ENCODE peak calls at places on chromosome 15, in six cellular contexts. V is IMR-90, N is trophoblast cell, C is mesenchymal stem cell, X is neuronal stem cell, Z is H1. U is an unnamed sample.

GRCh38 chr15:28979208-28979891 is 93.6 kb downstream of the APBA2 start:
- DNase-seq in V (no peak), C (no peak), X (peak; percentile 47), N (no peak), Z (no peak), U (no peak)

GRCh38 chr15:64344651-64345262 is 11.2 kb downstream of the CSNK1G1 start:
- DNase-seq in X (no peak), N (no peak), C (peak; percentile 60), V (peak; percentile 26), Z (no peak), U (no peak)

GRCh38 chr15:74312445-74313007 is 54.9 kb downstream of the CYP11A1 start:
- DNase-seq in C (no peak), V (no peak), Z (no peak), N (no peak), X (no peak), U (no peak)

GRCh38 chr15:63439536-63440264 is 58.1 kb upstream of the CA12 start:
- DNase-seq in C (no peak), X (no peak), N (no peak), V (peak; percentile 65), Z (no peak), U (no peak)

GRCh38 chr15:66799242-66799641 is 97.2 kb downstream of the SMAD6 start:
- DNase-seq in V (no peak), N (no peak), X (no peak), C (no peak), Z (no peak), U (no peak)

GRCh38 chr15:52011711-52012144 is 7.3 kb upstream of the MAPK6 start:
- DNase-seq in Z (no peak), N (no peak), X (no peak), C (peak; percentile 42), V (no peak), U (no peak)

GRCh38 chr15:66943456-66944095 is 121.8 kb upstream of the SMAD3 start:
- DNase-seq in V (no peak), Z (no peak), C (no peak), X (no peak), N (peak; percentile 53), U (no peak)

GRCh38 chr15:70055601-70056051 is 42.1 kb downstream of the TLE3 start:
- DNase-seq in V (no peak), N (no peak), X (no peak), C (no peak), Z (no peak), U (no peak)

GRCh38 chr15:83844742-83845141 is 190.8 kb downstream of the ADAMTSL3 start:
- DNase-seq in C (peak; percentile 46), V (peak; percentile 39), Z (no peak), X (no peak), N (peak; percentile 87), U (no peak)

GRCh38 chr15:62649793-62650420 is 392.6 kb upstream of the TPM1 start:
- DNase-seq in C (no peak), X (no peak), N (no peak), V (peak; percentile 58), Z (no peak), U (no peak)

GRCh38 chr15:56369234-56369633 is 4.0 kb downstream of the TEX9 start:
- DNase-seq in C (no peak), V (no peak), N (no peak), Z (no peak), X (no peak), U (no peak)

GRCh38 chr15:97961067-97961954 is 808 bp downstream of the ARRDC4 start:
- DNase-seq in C (peak; percentile 20), V (peak; percentile 4), Z (peak; percentile 13), X (peak; percentile 9), N (no peak), U (peak; percentile 70)

GRCh38 chr15:47422901-47423300 is 294.4 kb upstream of the SEMA6D start:
- DNase-seq in V (peak; percentile 42), N (no peak), X (no peak), Z (no peak), C (peak; percentile 38), U (no peak)

GRCh38 chr15:57552678-57553334 is 38.9 kb upstream of the MYZAP start:
- DNase-seq in X (no peak), N (no peak), V (no peak), Z (no peak), C (no peak), U (no peak)

GRCh38 chr15:86199467-86200145 is 119.9 kb downstream of the AGBL1 start:
- DNase-seq in C (no peak), V (no peak), X (no peak), N (no peak), Z (no peak), U (no peak)

GRCh38 chr15:30922469-30923311 is 19.0 kb downstream of the FAN1 start:
- DNase-seq in C (peak; percentile 2), V (peak; percentile 50), Z (peak; percentile 71), N (peak; percentile 76), X (peak; percentile 79), U (peak; percentile 83)

GRCh38 chr15:95932141-95932540 is 398.4 kb upstream of the NR2F2 start:
- DNase-seq in C (no peak), Z (no peak), V (no peak), X (no peak), N (no peak), U (no peak)

GRCh38 chr15:43253431-43254403 is 13.0 kb downstream of the TGM5 start:
- DNase-seq in X (no peak), Z (no peak), C (peak; percentile 11), N (no peak), V (peak; percentile 18), U (no peak)

GRCh38 chr15:40430271-40430805 is 10.4 kb upstream of the BAHD1 start:
- DNase-seq in Z (no peak), C (no peak), X (no peak), V (peak; percentile 11), N (peak; percentile 72), U (peak; percentile 59)

GRCh38 chr15:90295270-90295648 is 29.8 kb downstream of the NGRN start:
- DNase-seq in X (no peak), Z (no peak), C (no peak), N (no peak), V (no peak), U (no peak)

GRCh38 chr15:55758580-55758986 is 15.6 kb upstream of the PRTG start:
- DNase-seq in V (no peak), Z (no peak), C (no peak), X (no peak), N (no peak), U (no peak)

GRCh38 chr15:101063891-101064794 is 145.0 kb downstream of the LRRK1 start:
- DNase-seq in C (no peak), X (no peak), Z (no peak), N (no peak), V (no peak), U (peak; percentile 26)

GRCh38 chr15:101063212-101063611 is 144.1 kb downstream of the LRRK1 start:
- DNase-seq in V (no peak), Z (no peak), C (no peak), N (no peak), X (no peak), U (peak; percentile 31)

GRCh38 chr15:101065570-101066221 is 146.5 kb downstream of the LRRK1 start:
- DNase-seq in V (no peak), Z (no peak), N (no peak), X (no peak), C (no peak), U (no peak)

GRCh38 chr15:101066501-101067408 is 147.6 kb downstream of the LRRK1 start:
- DNase-seq in V (no peak), X (no peak), Z (no peak), N (no peak), C (no peak), U (no peak)

DNA sequence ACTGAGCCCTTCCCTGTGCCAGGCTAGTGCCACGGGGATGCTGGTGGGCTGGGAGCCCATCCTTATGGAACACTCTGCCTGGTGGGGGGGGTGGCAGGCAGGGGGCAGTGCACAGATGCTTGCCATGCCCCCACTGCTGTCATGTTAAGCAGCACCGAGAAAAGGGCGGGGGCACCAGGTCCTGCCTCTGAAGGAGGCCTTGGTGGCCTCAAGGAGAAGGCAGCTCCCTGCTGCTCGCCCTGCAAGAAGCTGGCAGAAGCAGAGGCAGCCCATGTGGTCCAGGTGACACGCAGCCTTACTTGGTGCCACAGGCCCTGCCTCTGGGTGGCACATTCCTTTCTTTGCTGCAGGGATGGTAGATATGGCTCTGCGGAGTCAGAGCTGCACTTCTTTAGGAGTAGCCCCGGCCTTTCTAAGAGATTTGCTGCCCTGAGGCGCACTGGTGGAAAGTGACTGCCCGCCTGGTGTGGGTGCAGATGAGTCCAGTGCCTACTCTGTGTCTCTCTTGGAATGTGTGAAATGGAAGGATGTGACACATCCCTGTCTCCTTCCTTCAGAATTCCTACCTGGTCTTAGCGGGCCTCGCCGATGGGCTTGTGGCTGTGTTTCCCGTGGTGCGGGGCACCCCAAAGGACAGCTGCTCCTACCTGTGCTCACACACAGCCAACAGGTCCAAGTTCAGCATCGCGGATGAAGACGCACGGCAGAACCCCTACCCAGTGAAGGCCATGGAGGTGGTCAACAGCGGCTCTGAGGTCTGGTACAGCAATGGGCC is 145.8 kb downstream of the LRRK1 start:
- DNase-seq in X (no peak), Z (no peak), C (no peak), N (peak; percentile 63), V (no peak), U (no peak)
- H3K14ac ChIP-seq in X (peak overlapping the region; percentile 85), Z (no peak overlapping the region), C (no peak overlapping the region), N (no peak overlapping the region), V (no peak overlapping the region), U (no peak overlapping the region)

DNA sequence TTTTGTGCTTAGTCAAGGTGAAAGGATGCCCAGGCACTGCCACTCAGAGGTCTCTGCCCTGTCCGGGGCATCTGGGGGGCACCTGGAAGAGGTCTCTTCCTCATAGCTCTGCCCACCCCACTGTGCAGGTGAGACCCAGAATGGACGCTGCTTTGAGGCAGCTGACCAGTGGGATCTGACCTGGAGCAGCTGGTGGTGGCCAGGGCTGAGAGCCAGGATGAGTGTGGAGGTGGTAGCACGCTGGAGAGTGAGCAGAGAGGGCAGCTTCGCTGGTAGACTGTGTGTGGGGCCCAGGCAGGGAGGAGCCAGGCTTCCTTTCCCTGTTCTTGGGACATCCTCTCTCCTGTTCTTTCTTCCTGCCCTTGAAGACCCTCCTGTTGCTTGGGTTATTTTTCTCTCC is 32.2 kb upstream of the PLA2G4E start:
- DNase-seq in Z (no peak), N (no peak), V (no peak), C (no peak), X (no peak), U (no peak)
- H3K18ac ChIP-seq in Z (no peak overlapping the region), N (no peak overlapping the region), V (no peak overlapping the region), C (no peak overlapping the region), X (peak overlapping the region; percentile 15), U (no peak overlapping the region)

DNA sequence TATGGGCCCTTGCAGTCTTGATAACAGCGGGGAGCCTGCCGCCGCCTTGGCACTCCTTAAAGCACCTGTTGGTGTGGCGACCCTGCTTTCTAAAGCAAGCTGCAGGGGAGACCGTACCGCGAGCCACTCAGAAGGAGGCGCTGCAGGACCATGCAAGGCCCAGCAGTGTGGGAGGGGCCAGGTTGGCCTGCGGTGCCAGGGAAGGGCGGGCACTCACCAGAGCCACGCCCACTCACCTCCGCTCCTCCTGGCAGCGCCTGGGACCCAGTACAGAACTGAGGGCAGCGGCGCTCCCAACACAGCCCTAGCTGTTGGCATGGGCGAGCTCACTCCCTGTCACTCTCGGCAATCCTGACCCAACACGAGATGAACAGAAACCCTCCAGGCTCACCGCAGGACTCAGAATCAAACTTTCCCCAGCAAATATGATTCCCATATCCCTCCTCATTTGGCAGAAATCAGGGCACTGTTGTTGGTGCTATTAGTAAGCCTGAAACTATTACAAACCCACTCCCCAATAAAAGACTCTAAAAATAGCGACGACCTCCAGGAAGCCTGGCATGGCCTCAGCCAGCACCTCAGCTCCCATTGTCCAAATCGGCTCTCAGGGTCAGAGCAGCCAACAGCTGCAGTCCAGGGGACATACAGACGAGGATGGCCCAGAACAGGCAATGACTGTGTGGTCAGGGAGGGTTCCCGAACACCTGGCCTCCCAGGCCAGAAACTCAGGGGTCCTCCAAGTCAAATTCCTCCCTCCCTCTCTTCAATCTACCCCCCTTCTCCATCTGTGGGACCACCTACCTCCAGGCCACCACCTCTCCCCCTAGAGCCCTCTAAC is 77.2 kb downstream of the TBC1D2B start:
- DNase-seq in C (peak; percentile 66), Z (peak; percentile 85), V (peak; percentile 39), N (peak; percentile 51), X (peak; percentile 79), U (peak; percentile 96)
- H3K9ac ChIP-seq in C (no peak overlapping the region), Z (no peak overlapping the region), V (no peak overlapping the region), N (no peak overlapping the region), X (no peak overlapping the region), U (no peak overlapping the region)

GRCh38 chr15:100862162-100862561 is 17.5 kb upstream of the ALDH1A3 start:
- DNase-seq in N (no peak), X (no peak), Z (no peak), V (no peak), C (no peak), U (peak; percentile 13)
- H3K14ac ChIP-seq in N (no peak overlapping the region), X (no peak overlapping the region), Z (no peak overlapping the region), V (no peak overlapping the region), C (no peak overlapping the region), U (no peak overlapping the region)